ENCODE peak calls at places on chromosomes 12 and 14, in four cellular contexts. W is heart left ventricle, U is mucosa of gallbladder, E is T follicular helper cell. N is an unnamed sample.
A peak's percentile ranks its signal among the peaks of the same experiment; 100 is the strongest.

GRCh38 chr12:131137836-131138637 is 184.3 kb downstream of the ADGRD1 start:
- DNase-seq in E (no peak), W (no peak), U (no peak), N (no peak)

GRCh38 chr12:56751712-56752598 is at the start of gene PRIM1:
- DNase-seq in E (peak; percentile 73), U (peak; percentile 79), W (peak; percentile 92), N (peak; percentile 89)

GRCh38 chr12:120820885-120821510 is 83.2 kb downstream of the SPPL3 start:
- DNase-seq in U (no peak), W (no peak), E (peak; percentile 3), N (no peak)

GRCh38 chr12:58225067-58225877 is 283.9 kb downstream of the ATP23 start:
- DNase-seq in U (no peak), E (no peak), W (no peak), N (no peak)

GRCh38 chr12:111640498-111640897 is 41.4 kb upstream of the ATXN2 start:
- DNase-seq in E (no peak), U (no peak), W (no peak), N (no peak)

GRCh38 chr12:122865268-122866231 is 30.3 kb downstream of the HIP1R start:
- DNase-seq in W (peak; percentile 77), E (no peak), U (peak; percentile 57), N (no peak)

GRCh38 chr14:31435276-31435675 is 14.9 kb upstream of the HEATR5A start:
- DNase-seq in W (no peak), E (no peak), U (no peak), N (no peak)

GRCh38 chr12:41724216-41724615 is 420.5 kb downstream of the GXYLT1 start:
- DNase-seq in U (no peak), E (no peak), W (no peak), N (no peak)

GRCh38 chr12:20524113-20524512 is 155.8 kb downstream of the PDE3A start:
- DNase-seq in U (no peak), W (no peak), E (no peak), N (no peak)

GRCh38 chr12:32893458-32893857 is 3.1 kb downstream of the PKP2 start:
- DNase-seq in W (no peak), U (no peak), E (no peak), N (no peak)

GRCh38 chr12:89247541-89247942 is 104.8 kb downstream of the DUSP6 start:
- DNase-seq in U (no peak), E (no peak), W (no peak), N (no peak)

GRCh38 chr12:57315681-57316080 is 64.7 kb upstream of the STAC3 start:
- DNase-seq in E (no peak), W (no peak), U (no peak), N (no peak)

GRCh38 chr14:64963611-64964010 is 8.5 kb downstream of the RAB15 start:
- DNase-seq in E (no peak), W (no peak), U (no peak), N (no peak)

GRCh38 chr12:128583453-128583852 is 240.3 kb downstream of the SLC15A4 start:
- DNase-seq in E (no peak), W (no peak), U (no peak), N (no peak)

GRCh38 chr12:57127101-57127709 is 1.1 kb upstream of the LRP1 start:
- DNase-seq in W (peak; percentile 82), E (peak; percentile 12), U (peak; percentile 78), N (peak; percentile 94)

GRCh38 chr12:132677492-132677891 is 9.7 kb downstream of the POLE start:
- DNase-seq in U (no peak), W (no peak), E (no peak), N (no peak)

GRCh38 chr12:110726018-110726417 is 16.7 kb downstream of the PPP1CC start:
- DNase-seq in U (no peak), E (no peak), W (no peak), N (no peak)

GRCh38 chr12:64400041-64400440 is 4.2 kb upstream of the XPOT start:
- DNase-seq in U (no peak), E (no peak), W (no peak), N (no peak)

GRCh38 chr12:132489078-132489601 is 811 bp upstream of the FBRSL1 start:
- DNase-seq in W (peak; percentile 83), E (peak; percentile 44), U (no peak), N (peak; percentile 52)

GRCh38 chr14:104084251-104085002 is 1.1 kb upstream of the ASPG start:
- DNase-seq in E (no peak), W (no peak), U (no peak), N (no peak)

GRCh38 chr12:110109037-110109836 is 14.9 kb upstream of the IFT81 start:
- DNase-seq in U (peak; percentile 84), W (peak; percentile 74), E (no peak), N (peak; percentile 54)

GRCh38 chr12:47776471-47777143 is 3.6 kb downstream of the SLC48A1 start:
- DNase-seq in E (no peak), W (peak; percentile 47), U (no peak), N (no peak)

GRCh38 chr12:77796775-77797174 is 33.9 kb upstream of the NAV3 start:
- DNase-seq in W (no peak), E (no peak), U (no peak), N (no peak)

GRCh38 chr14:104343690-104344640 is 205.6 kb downstream of the KIF26A start:
- DNase-seq in E (no peak), U (no peak), W (peak; percentile 59), N (no peak)

GRCh38 chr12:121059031-121059898 is 20.2 kb upstream of the OASL start:
- DNase-seq in W (no peak), E (no peak), U (no peak), N (peak; percentile 15)